ENCODE peak calls at places on chromosomes 7 and 10, in nine cellular contexts. S is A549, G is SK-N-SH, K is WTC11, F is endothelial cell of umbilical vein, N is H1, U is GM12878, V is HCT116, E is K562. T is an unnamed sample.
A peak's percentile ranks its signal among the peaks of the same experiment; 100 is the strongest.

GRCh38 chr10:86225098-86225782 is 141.4 kb downstream of the GRID1 start:
- DNase-seq in E (peak; percentile 23), V (no peak), F (no peak), G (no peak), U (no peak), N (no peak), S (peak; percentile 32), K (no peak), T (peak; percentile 84)

GRCh38 chr7:50299163-50299562 is 5.4 kb upstream of the IKZF1 start:
- DNase-seq in G (no peak), V (no peak), U (no peak), N (no peak), S (no peak), E (no peak), F (no peak), K (no peak), T (no peak)

GRCh38 chr7:130667593-130668257 is 823 bp downstream of the COPG2 start:
- DNase-seq in G (peak; percentile 50), U (no peak), E (peak; percentile 21), K (no peak), F (peak; percentile 20), N (no peak), S (no peak), V (no peak), T (no peak)

GRCh38 chr10:16967866-16968721 is 150.9 kb upstream of the RSU1 start:
- DNase-seq in N (no peak), G (no peak), F (peak; percentile 96), E (no peak), K (no peak), V (peak; percentile 8), S (peak; percentile 24), U (no peak), T (no peak)

GRCh38 chr10:72564596-72564995 is 61.3 kb downstream of the MICU1 start:
- DNase-seq in F (no peak), S (no peak), G (no peak), V (no peak), K (no peak), N (no peak), U (no peak), E (no peak), T (peak; percentile 6)

GRCh38 chr7:123635551-123636359 is 19.9 kb upstream of the LMOD2 start:
- DNase-seq in S (peak; percentile 13), E (peak; percentile 40), N (no peak), G (peak; percentile 72), F (peak; percentile 64), V (no peak), K (no peak), U (no peak), T (peak; percentile 39)

GRCh38 chr10:68087338-68088029 is 12.4 kb upstream of the HERC4 start:
- DNase-seq in U (no peak), V (no peak), E (no peak), G (no peak), S (peak; percentile 36), N (no peak), K (no peak), F (no peak), T (no peak)

GRCh38 chr10:29124864-29125263 is 164.0 kb upstream of the LYZL1 start:
- DNase-seq in S (no peak), V (no peak), G (no peak), N (no peak), E (no peak), U (no peak), K (no peak), F (no peak), T (no peak)

GRCh38 chr7:115417662-115418061 is 495.8 kb downstream of the MDFIC start:
- DNase-seq in E (no peak), U (no peak), S (no peak), G (no peak), K (peak; percentile 16), N (no peak), V (no peak), F (no peak), T (no peak)

GRCh38 chr10:50063100-50063499 is 4.7 kb upstream of the WASHC2A start:
- DNase-seq in F (no peak), S (peak; percentile 4), E (peak; percentile 39), U (no peak), V (no peak), N (no peak), G (peak; percentile 62), K (peak; percentile 13), T (no peak)

GRCh38 chr10:103667390-103667789 is 173.9 kb downstream of the NEURL1 start:
- DNase-seq in E (peak; percentile 79), V (no peak), S (no peak), F (no peak), N (no peak), K (peak; percentile 29), G (no peak), U (no peak), T (peak; percentile 80)

GRCh38 chr10:66982792-66983481 is 57.1 kb downstream of the LRRTM3 start:
- DNase-seq in S (no peak), U (no peak), V (no peak), E (no peak), N (no peak), F (no peak), G (no peak), K (no peak), T (no peak)

GRCh38 chr7:29332027-29332806 is 137.6 kb downstream of the CHN2 start:
- DNase-seq in N (no peak), E (no peak), V (no peak), G (no peak), S (no peak), U (no peak), K (no peak), F (no peak), T (no peak)

GRCh38 chr7:16644987-16645592 is 464 bp downstream of the ANKMY2 start:
- DNase-seq in K (peak; percentile 36), U (no peak), E (peak; percentile 60), N (peak; percentile 52), S (peak; percentile 49), G (peak; percentile 85), V (no peak), F (no peak), T (no peak)

GRCh38 chr7:151595702-151596340 is 76.1 kb upstream of the RHEB start:
- DNase-seq in K (no peak), U (no peak), S (no peak), E (no peak), V (no peak), F (peak; percentile 29), N (no peak), G (no peak), T (no peak)

GRCh38 chr10:5297466-5297865 is 67.3 kb upstream of the UCN3 start:
- DNase-seq in V (no peak), K (no peak), U (no peak), G (no peak), S (no peak), F (peak; percentile 24), N (no peak), E (no peak), T (peak; percentile 77)
- TF ChIP-seq MAX in V (no peak), K (no peak), U (no peak), G (no peak), S (no peak), F (no peak), N (no peak), E (no peak), T (peak; percentile 71)

GRCh38 chr10:3907514-3907913 is 122.5 kb upstream of the KLF6 start:
- DNase-seq in U (no peak), S (no peak), K (no peak), N (no peak), F (no peak), V (no peak), G (no peak), E (no peak), T (no peak)
- TF ChIP-seq MAX in U (no peak), S (no peak), K (no peak), N (no peak), F (no peak), V (no peak), G (no peak), E (no peak), T (no peak)

GRCh38 chr7:20470726-20471125 is 140.0 kb downstream of the ITGB8 start:
- DNase-seq in V (no peak), K (no peak), F (no peak), G (no peak), N (no peak), E (no peak), U (no peak), S (no peak), T (peak; percentile 27)
- TF ChIP-seq MAX in V (no peak), K (no peak), F (no peak), G (no peak), N (no peak), E (no peak), U (no peak), S (no peak), T (no peak)

DNA sequence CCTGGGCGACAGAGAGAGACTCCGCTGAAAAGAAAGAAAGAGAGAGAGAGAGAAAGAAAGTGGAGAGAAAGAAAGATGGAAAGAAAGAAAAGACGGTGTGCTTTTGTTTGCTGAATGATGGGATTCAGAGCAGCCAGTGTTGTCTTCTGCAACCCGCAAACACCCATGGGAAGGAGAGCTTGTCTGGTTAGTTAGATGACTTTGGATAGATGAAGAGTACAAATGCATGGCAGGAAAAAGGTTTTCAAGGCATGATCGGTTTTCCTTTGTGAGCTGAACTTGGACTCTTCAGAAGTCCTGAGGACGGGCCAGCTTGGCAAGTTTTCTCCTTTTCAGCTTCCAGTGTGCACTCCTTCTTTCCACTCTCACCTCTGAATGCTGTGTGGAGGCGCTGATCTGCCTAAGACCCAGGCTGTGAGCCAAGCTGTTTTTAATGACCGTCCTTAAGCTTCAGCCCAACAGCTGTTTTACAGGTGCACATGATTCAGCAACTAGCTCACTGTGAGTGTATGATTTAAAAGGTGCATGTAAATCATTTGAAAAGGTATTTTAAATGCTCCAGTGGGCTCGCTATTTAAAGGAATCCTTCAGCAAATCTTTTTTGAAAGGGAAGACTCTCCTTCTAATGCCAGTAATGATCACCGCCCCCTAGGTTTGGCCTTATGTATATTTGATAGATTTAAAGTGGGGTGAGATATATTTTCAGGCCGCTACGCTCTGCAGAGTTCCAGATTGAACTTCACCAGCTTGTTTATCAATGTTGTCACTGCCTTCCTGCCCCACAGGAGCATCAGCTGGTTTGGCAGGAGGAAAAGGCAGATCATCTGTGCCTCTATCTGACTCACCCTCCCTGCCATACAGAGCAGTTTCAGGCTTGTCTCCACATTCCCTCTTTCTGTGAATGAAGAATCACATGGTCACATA is 115.0 kb downstream of the PLXDC2 start:
- DNase-seq in F (peak; percentile 82), V (no peak), U (no peak), K (no peak), N (no peak), G (peak; percentile 5), S (no peak), E (no peak), T (no peak)
- TF ChIP-seq MAX in F (no peak), V (no peak), U (no peak), K (no peak), N (no peak), G (no peak), S (no peak), E (no peak), T (no peak)

DNA sequence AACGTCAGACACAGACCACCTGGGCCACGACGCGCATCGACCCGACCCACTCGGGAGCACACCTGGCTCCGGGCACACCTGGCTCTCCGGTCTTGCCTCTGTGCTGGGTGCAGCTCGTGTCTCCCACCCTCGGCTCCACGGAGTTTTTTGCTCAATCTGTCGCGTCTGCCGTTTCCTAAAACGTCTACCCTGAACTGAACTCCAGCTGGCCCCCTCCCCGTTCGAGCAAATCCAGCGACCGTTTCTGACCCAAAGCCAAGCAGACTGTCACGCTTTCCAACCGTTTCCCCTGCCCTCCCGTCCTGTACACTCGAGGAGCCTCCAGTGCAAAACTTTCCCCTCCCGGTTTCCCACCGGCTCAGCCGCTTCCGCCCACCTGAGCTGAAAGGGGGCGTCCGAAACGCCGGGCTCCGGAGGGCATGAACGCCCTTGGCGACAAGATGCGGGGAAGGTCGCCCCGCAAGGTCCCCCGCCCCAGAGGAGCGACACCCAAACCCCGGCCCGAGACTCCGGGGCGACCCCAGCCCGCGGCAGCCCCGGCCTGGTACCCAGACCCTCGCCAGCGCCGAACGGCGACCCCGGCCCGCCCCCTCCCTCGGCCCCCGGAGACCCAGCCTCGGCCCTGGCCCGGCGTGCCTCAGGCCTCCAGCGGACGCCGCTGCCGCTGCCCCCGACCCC is 591 bp downstream of the CYTH3 start:
- DNase-seq in G (no peak), V (no peak), E (peak; percentile 43), S (peak; percentile 25), U (no peak), N (peak; percentile 66), F (peak; percentile 15), K (peak; percentile 35), T (peak; percentile 65)
- TF ChIP-seq MAX in G (no peak), V (no peak), E (no peak), S (no peak), U (no peak), N (no peak), F (no peak), K (no peak), T (peak; percentile 17)

T was measured in NB4.